ENCODE peak calls at places on chromosomes 13 and 19, in six cellular contexts. One of them, this sample, is unnamed. For H3K27me3, the result is how much of the 10 kb centered on the place peaks cover.

GRCh38 chr19:13033819-13034611 is 38.7 kb downstream of the NFIX start:
- DNase-seq in right lobe of liver: peak
- DNase-seq in cardiac muscle cell: peak
- DNase-seq in H9: peak
- DNase-seq in hepatocyte: peak
- DNase-seq in body of pancreas: peak
- DNase-seq in this sample: peak

GRCh38 chr13:24747248-24748151 is 16.5 kb upstream of the RNF17 start:
- DNase-seq in right lobe of liver: no peak
- DNase-seq in hepatocyte: peak
- DNase-seq in H9: peak
- DNase-seq in cardiac muscle cell: peak
- DNase-seq in body of pancreas: no peak
- DNase-seq in this sample: no peak

GRCh38 chr19:41699231-41699967 is 9.0 kb upstream of the CEACAM5 start:
- DNase-seq in right lobe of liver: peak
- DNase-seq in cardiac muscle cell: no peak
- DNase-seq in hepatocyte: no peak
- DNase-seq in body of pancreas: peak
- DNase-seq in H9: peak
- DNase-seq in this sample: no peak

GRCh38 chr13:19985219-19985556 is 26.7 kb downstream of the ZMYM2 start:
- DNase-seq in cardiac muscle cell: no peak
- DNase-seq in hepatocyte: no peak
- DNase-seq in body of pancreas: no peak
- DNase-seq in right lobe of liver: no peak
- DNase-seq in H9: no peak
- DNase-seq in this sample: no peak

GRCh38 chr19:55368701-55369563 is 1.3 kb downstream of the IL11 start:
- DNase-seq in body of pancreas: no peak
- DNase-seq in hepatocyte: peak
- DNase-seq in cardiac muscle cell: peak
- DNase-seq in H9: peak
- DNase-seq in right lobe of liver: no peak
- DNase-seq in this sample: peak

GRCh38 chr19:4473011-4473410 is 914 bp downstream of the HDGFL2 start:
- DNase-seq in hepatocyte: no peak
- DNase-seq in cardiac muscle cell: no peak
- DNase-seq in body of pancreas: no peak
- DNase-seq in right lobe of liver: no peak
- DNase-seq in H9: no peak
- DNase-seq in this sample: no peak

GRCh38 chr19:17311455-17312248 is 2.3 kb downstream of the DDA1 start:
- DNase-seq in cardiac muscle cell: peak
- DNase-seq in hepatocyte: peak
- DNase-seq in H9: no peak
- DNase-seq in body of pancreas: peak
- DNase-seq in right lobe of liver: no peak
- DNase-seq in this sample: no peak

GRCh38 chr13:85828094-85828684 is 29.0 kb upstream of the SLITRK6 start:
- DNase-seq in right lobe of liver: no peak
- DNase-seq in cardiac muscle cell: peak
- DNase-seq in hepatocyte: peak
- DNase-seq in H9: no peak
- DNase-seq in body of pancreas: no peak
- DNase-seq in this sample: no peak

DNA sequence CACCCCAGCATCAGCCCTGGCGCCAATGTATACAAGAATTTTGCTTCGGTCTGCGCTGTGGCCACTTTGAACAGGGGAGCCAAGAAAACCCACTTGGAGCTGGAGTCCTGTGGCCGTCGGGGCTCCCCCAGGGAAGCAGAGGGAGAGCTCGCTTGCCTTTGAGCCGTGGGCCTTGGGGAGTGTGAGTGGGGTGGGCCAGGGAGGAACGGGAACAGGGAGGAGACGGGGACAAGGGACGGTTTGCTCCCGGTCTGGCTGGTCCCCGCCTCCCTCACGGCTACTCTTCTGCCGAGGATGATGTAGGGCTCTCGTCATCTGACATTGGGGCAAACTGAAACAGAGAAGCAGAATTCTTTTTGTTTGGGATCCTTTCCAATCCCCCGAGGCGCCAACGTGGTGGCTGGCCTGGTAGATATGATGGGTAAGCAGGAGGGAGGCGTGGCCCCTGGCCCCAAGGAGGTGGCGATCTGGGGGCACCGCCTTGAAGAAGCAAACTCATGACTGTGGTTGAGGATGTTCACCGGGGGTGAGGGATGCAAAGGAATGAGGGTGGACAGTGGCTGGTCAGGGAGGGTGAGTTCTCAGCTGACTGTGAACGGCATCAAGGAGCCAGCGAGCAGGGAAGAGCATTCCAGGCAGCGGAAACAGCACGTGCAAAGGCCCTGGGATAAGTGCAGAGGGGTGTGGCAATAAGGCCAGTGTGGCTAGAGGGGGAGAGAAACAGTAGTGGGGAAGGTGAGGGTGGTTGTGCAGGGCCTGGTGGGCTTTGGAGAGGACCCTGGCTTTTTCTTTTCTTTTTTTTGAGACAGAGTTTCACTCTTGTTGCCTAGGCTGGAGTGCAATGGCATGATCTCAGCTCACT is 10.9 kb upstream of the SPC24 start:
- DNase-seq in hepatocyte: no peak
- DNase-seq in H9: no peak
- DNase-seq in cardiac muscle cell: peak
- DNase-seq in body of pancreas: no peak
- DNase-seq in right lobe of liver: no peak
- DNase-seq in this sample: peak
- H3K27ac ChIP-seq in hepatocyte: peak
- H3K27ac ChIP-seq in H9: no peak
- H3K27ac ChIP-seq in cardiac muscle cell: no peak
- H3K27ac ChIP-seq in body of pancreas: no peak
- H3K27ac ChIP-seq in right lobe of liver: peak
- H3K27ac ChIP-seq in this sample: peak

GRCh38 chr13:114109646-114110045 is 22.8 kb downstream of the RASA3 start:
- DNase-seq in body of pancreas: no peak
- DNase-seq in H9: no peak
- DNase-seq in hepatocyte: no peak
- DNase-seq in right lobe of liver: peak
- DNase-seq in cardiac muscle cell: no peak
- DNase-seq in this sample: no peak

GRCh38 chr13:114111577-114111976 is 20.8 kb downstream of the RASA3 start:
- DNase-seq in H9: no peak
- DNase-seq in body of pancreas: no peak
- DNase-seq in right lobe of liver: peak
- DNase-seq in cardiac muscle cell: no peak
- DNase-seq in hepatocyte: no peak
- DNase-seq in this sample: peak

GRCh38 chr13:114108141-114108761 is 24.2 kb downstream of the RASA3 start:
- DNase-seq in cardiac muscle cell: no peak
- DNase-seq in body of pancreas: no peak
- DNase-seq in right lobe of liver: peak
- DNase-seq in H9: no peak
- DNase-seq in hepatocyte: no peak
- DNase-seq in this sample: peak

GRCh38 chr13:114108894-114109293 is 23.5 kb downstream of the RASA3 start:
- DNase-seq in right lobe of liver: peak
- DNase-seq in hepatocyte: no peak
- DNase-seq in cardiac muscle cell: no peak
- DNase-seq in H9: no peak
- DNase-seq in body of pancreas: no peak
- DNase-seq in this sample: no peak

GRCh38 chr13:114110091-114110829 is 22.2 kb downstream of the RASA3 start:
- DNase-seq in body of pancreas: peak
- DNase-seq in H9: peak
- DNase-seq in hepatocyte: no peak
- DNase-seq in right lobe of liver: peak
- DNase-seq in cardiac muscle cell: no peak
- DNase-seq in this sample: no peak
- TF ChIP-seq CTCF in body of pancreas: no peak
- TF ChIP-seq CTCF in H9: peak
- TF ChIP-seq CTCF in hepatocyte: no peak
- TF ChIP-seq CTCF in right lobe of liver: no peak
- TF ChIP-seq CTCF in cardiac muscle cell: no peak
- TF ChIP-seq CTCF in this sample: no peak

DNA sequence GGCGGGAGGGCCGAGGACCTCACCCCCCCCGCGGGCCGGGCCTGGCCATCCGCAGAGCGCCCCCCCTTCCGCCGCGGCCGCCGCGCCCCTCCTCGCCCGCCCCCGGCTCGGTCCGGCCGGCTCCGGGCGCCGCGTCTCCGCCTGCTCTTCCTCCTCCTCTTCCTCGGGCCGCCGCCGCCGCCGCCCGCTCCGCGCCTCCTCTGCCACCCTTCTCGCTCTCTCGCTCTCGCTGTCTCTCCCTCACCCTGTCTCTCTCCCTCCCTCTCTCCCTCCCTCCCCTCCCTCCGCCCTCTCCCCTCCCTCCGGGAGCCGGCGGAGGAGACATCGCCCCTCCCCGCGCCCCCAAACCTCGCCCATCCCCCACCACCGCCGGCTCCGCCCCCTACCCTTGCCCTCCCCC is at the start of gene SHANK1:
- DNase-seq in H9: peak
- DNase-seq in cardiac muscle cell: peak
- DNase-seq in body of pancreas: no peak
- DNase-seq in hepatocyte: no peak
- DNase-seq in right lobe of liver: no peak
- DNase-seq in this sample: no peak
- H3K27me3 ChIP-seq in H9: under half
- H3K27me3 ChIP-seq in cardiac muscle cell: under half
- H3K27me3 ChIP-seq in body of pancreas: under half
- H3K27me3 ChIP-seq in hepatocyte: under half
- H3K27me3 ChIP-seq in right lobe of liver: under half
- H3K27me3 ChIP-seq in this sample: under half

GRCh38 chr19:38400361-38400760 is 2.5 kb upstream of the FAM98C start:
- DNase-seq in right lobe of liver: no peak
- DNase-seq in hepatocyte: no peak
- DNase-seq in cardiac muscle cell: no peak
- DNase-seq in H9: no peak
- DNase-seq in body of pancreas: no peak
- DNase-seq in this sample: no peak

GRCh38 chr19:38402967-38403674 is at the start of gene FAM98C:
- DNase-seq in body of pancreas: peak
- DNase-seq in cardiac muscle cell: peak
- DNase-seq in H9: peak
- DNase-seq in hepatocyte: peak
- DNase-seq in right lobe of liver: peak
- DNase-seq in this sample: peak

GRCh38 chr19:38404858-38405257 is 2.0 kb downstream of the FAM98C start:
- DNase-seq in hepatocyte: no peak
- DNase-seq in H9: no peak
- DNase-seq in body of pancreas: no peak
- DNase-seq in cardiac muscle cell: no peak
- DNase-seq in right lobe of liver: no peak
- DNase-seq in this sample: no peak

GRCh38 chr19:38401148-38401547 is 1.7 kb upstream of the FAM98C start:
- DNase-seq in H9: no peak
- DNase-seq in right lobe of liver: no peak
- DNase-seq in body of pancreas: no peak
- DNase-seq in cardiac muscle cell: peak
- DNase-seq in hepatocyte: no peak
- DNase-seq in this sample: no peak

GRCh38 chr19:38402623-38402966 is 298 bp upstream of the FAM98C start:
- DNase-seq in hepatocyte: no peak
- DNase-seq in body of pancreas: no peak
- DNase-seq in cardiac muscle cell: no peak
- DNase-seq in right lobe of liver: no peak
- DNase-seq in H9: no peak
- DNase-seq in this sample: no peak
- H3K27ac ChIP-seq in hepatocyte: no peak
- H3K27ac ChIP-seq in body of pancreas: peak
- H3K27ac ChIP-seq in cardiac muscle cell: no peak
- H3K27ac ChIP-seq in right lobe of liver: no peak
- H3K27ac ChIP-seq in H9: no peak
- H3K27ac ChIP-seq in this sample: no peak

GRCh38 chr13:49791214-49791752 is 1.2 kb downstream of the KPNA3 start:
- DNase-seq in hepatocyte: peak
- DNase-seq in right lobe of liver: peak
- DNase-seq in cardiac muscle cell: peak
- DNase-seq in body of pancreas: peak
- DNase-seq in H9: no peak
- DNase-seq in this sample: no peak

GRCh38 chr13:49791753-49792549 is 531 bp downstream of the KPNA3 start:
- DNase-seq in cardiac muscle cell: peak
- DNase-seq in hepatocyte: peak
- DNase-seq in right lobe of liver: peak
- DNase-seq in body of pancreas: peak
- DNase-seq in H9: peak
- DNase-seq in this sample: peak

GRCh38 chr13:49789961-49790360 is 2.5 kb downstream of the KPNA3 start:
- DNase-seq in right lobe of liver: no peak
- DNase-seq in body of pancreas: no peak
- DNase-seq in cardiac muscle cell: no peak
- DNase-seq in H9: no peak
- DNase-seq in hepatocyte: no peak
- DNase-seq in this sample: no peak

GRCh38 chr13:49792550-49793324 is at the start of gene KPNA3:
- DNase-seq in body of pancreas: peak
- DNase-seq in hepatocyte: peak
- DNase-seq in H9: peak
- DNase-seq in cardiac muscle cell: peak
- DNase-seq in right lobe of liver: peak
- DNase-seq in this sample: peak
- TF ChIP-seq CTCF in body of pancreas: no peak
- TF ChIP-seq CTCF in hepatocyte: peak
- TF ChIP-seq CTCF in H9: no peak
- TF ChIP-seq CTCF in cardiac muscle cell: no peak
- TF ChIP-seq CTCF in right lobe of liver: peak
- TF ChIP-seq CTCF in this sample: no peak

GRCh38 chr13:111867657-111868056 is 199.3 kb upstream of the SOX1 start:
- DNase-seq in hepatocyte: no peak
- DNase-seq in right lobe of liver: no peak
- DNase-seq in H9: no peak
- DNase-seq in cardiac muscle cell: no peak
- DNase-seq in body of pancreas: no peak
- DNase-seq in this sample: no peak
- H3K27me3 ChIP-seq in hepatocyte: under half
- H3K27me3 ChIP-seq in right lobe of liver: under half
- H3K27me3 ChIP-seq in H9: under half
- H3K27me3 ChIP-seq in cardiac muscle cell: half or more
- H3K27me3 ChIP-seq in body of pancreas: under half
- H3K27me3 ChIP-seq in this sample: under half

GRCh38 chr19:51724543-51724942 is 752 bp upstream of the HAS1 start:
- DNase-seq in hepatocyte: no peak
- DNase-seq in body of pancreas: no peak
- DNase-seq in right lobe of liver: no peak
- DNase-seq in cardiac muscle cell: peak
- DNase-seq in H9: no peak
- DNase-seq in this sample: no peak
- H3K27ac ChIP-seq in hepatocyte: no peak
- H3K27ac ChIP-seq in body of pancreas: no peak
- H3K27ac ChIP-seq in right lobe of liver: no peak
- H3K27ac ChIP-seq in cardiac muscle cell: no peak
- H3K27ac ChIP-seq in H9: no peak
- H3K27ac ChIP-seq in this sample: peak

GRCh38 chr19:11964496-11964857 is 363 bp upstream of the ZNF763 start:
- DNase-seq in body of pancreas: no peak
- DNase-seq in H9: no peak
- DNase-seq in hepatocyte: no peak
- DNase-seq in right lobe of liver: no peak
- DNase-seq in cardiac muscle cell: no peak
- DNase-seq in this sample: no peak
- TF ChIP-seq CTCF in body of pancreas: no peak
- TF ChIP-seq CTCF in H9: no peak
- TF ChIP-seq CTCF in hepatocyte: peak
- TF ChIP-seq CTCF in right lobe of liver: no peak
- TF ChIP-seq CTCF in cardiac muscle cell: peak
- TF ChIP-seq CTCF in this sample: no peak